ENCODE peak calls at places on chromosomes 1 and 21, in five cellular contexts. C is NK-92 treated with Interleukin-12 subunit alpha and Interleukin-12 subunit beta, amount 100 ng/mL, for 24 hours; B is hepatocyte; W is stimulated activated CD4-positive, alpha-beta T cell treated with anti-CD3 and anti-CD28 coated beads, TNF-alpha, amount 100 ng/mL, for 24 hours; T is H54. X is an unnamed sample.

GRCh38 chr1:17140279-17140678 is 21.0 kb upstream of the PADI2 start:
- DNase-seq in C (no peak), B (no peak), W (no peak), T (no peak), X (no peak)

GRCh38 chr1:207872655-207873054 is 38.3 kb downstream of the CD34 start:
- DNase-seq in C (no peak), B (no peak), W (no peak), T (no peak), X (no peak)

GRCh38 chr1:17423781-17424245 is 15.7 kb downstream of the RCC2 start:
- DNase-seq in C (no peak), B (peak; percentile 51), W (no peak), T (no peak), X (no peak)

GRCh38 chr1:15558516-15558915 is 26.3 kb downstream of the AGMAT start:
- DNase-seq in C (no peak), B (no peak), W (no peak), T (no peak), X (no peak)

GRCh38 chr1:245579881-245580280 is 425.1 kb downstream of the KIF26B start:
- DNase-seq in C (no peak), B (no peak), W (no peak), T (no peak), X (no peak)

GRCh38 chr21:32214654-32215305 is 64.1 kb downstream of the MIS18A start:
- DNase-seq in C (no peak), B (no peak), W (no peak), T (no peak), X (no peak)

GRCh38 chr1:19165501-19165900 is 44.6 kb downstream of the UBR4 start:
- DNase-seq in C (no peak), B (no peak), W (no peak), T (no peak), X (peak; percentile 65)

GRCh38 chr1:236336084-236336483 is 54.3 kb upstream of the ERO1B start:
- DNase-seq in C (no peak), B (no peak), W (no peak), T (no peak), X (no peak)

GRCh38 chr1:33429846-33430750 is 797 bp downstream of the PHC2 start:
- DNase-seq in C (no peak), B (peak; percentile 57), W (no peak), T (no peak), X (no peak)

GRCh38 chr1:22114083-22115012 is 28.5 kb downstream of the WNT4 start:
- DNase-seq in C (no peak), B (peak; percentile 67), W (no peak), T (no peak), X (no peak)

GRCh38 chr1:22388666-22389455 is 62.8 kb upstream of the ZBTB40 start:
- DNase-seq in C (no peak), B (peak; percentile 44), W (no peak), T (no peak), X (no peak)

GRCh38 chr1:27689423-27690173 is 17.6 kb upstream of the IFI6 start:
- DNase-seq in C (no peak), B (no peak), W (no peak), T (no peak), X (no peak)

GRCh38 chr1:185281245-185281644 is 35.8 kb downstream of the IVNS1ABP start:
- DNase-seq in C (no peak), B (peak; percentile 12), W (no peak), T (no peak), X (no peak)

GRCh38 chr1:47235280-47235679 is 3.3 kb upstream of the TAL1 start:
- DNase-seq in C (no peak), B (no peak), W (no peak), T (no peak), X (no peak)

GRCh38 chr1:60916178-60916577 is 166.2 kb upstream of the NFIA start:
- DNase-seq in C (no peak), B (no peak), W (no peak), T (no peak), X (no peak)

GRCh38 chr1:69569983-69570755 is 2.4 kb downstream of the LRRC7 start:
- DNase-seq in C (no peak), B (peak; percentile 14), W (no peak), T (no peak), X (no peak)

GRCh38 chr21:45767071-45768006 is 123.8 kb downstream of the PCBP3 start:
- DNase-seq in C (no peak), B (no peak), W (no peak), T (no peak), X (no peak)

GRCh38 chr1:9145021-9145668 is 16.2 kb upstream of the GPR157 start:
- DNase-seq in C (no peak), B (peak; percentile 66), W (no peak), T (peak; percentile 66), X (no peak)

GRCh38 chr1:177170756-177171535 is at the start of gene BRINP2:
- DNase-seq in C (no peak), B (peak; percentile 63), W (no peak), T (no peak), X (peak; percentile 24)